ENCODE peak calls at places on chromosomes 13 and 19, in ten cellular contexts. One of them, this sample, is unnamed.

GRCh38 chr19:10842788-10843187 is 5.4 kb upstream of the C19orf38 start:
- DNase-seq in progenitor cell of endocrine pancreas: no peak
- DNase-seq in neural progenitor cell: no peak
- DNase-seq in heart right ventricle: no peak
- DNase-seq in H9: no peak
- DNase-seq in AG09309: no peak
- DNase-seq in B cell: no peak
- DNase-seq in tibial artery: no peak
- DNase-seq in stomach: no peak
- DNase-seq in coronary artery: no peak
- DNase-seq in this sample: no peak

GRCh38 chr19:19053508-19054314 is 10.1 kb upstream of the SLC25A42 start:
- DNase-seq in progenitor cell of endocrine pancreas: peak; percentile 60
- DNase-seq in neural progenitor cell: peak; percentile 91
- DNase-seq in heart right ventricle: peak; percentile 50
- DNase-seq in H9: peak; percentile 72
- DNase-seq in AG09309: no peak
- DNase-seq in B cell: peak; percentile 65
- DNase-seq in tibial artery: no peak
- DNase-seq in stomach: peak; percentile 70
- DNase-seq in coronary artery: no peak
- DNase-seq in this sample: peak; percentile 71

GRCh38 chr13:71869274-71869673 is 2.3 kb upstream of the DACH1 start:
- DNase-seq in progenitor cell of endocrine pancreas: no peak
- DNase-seq in neural progenitor cell: peak; percentile 18
- DNase-seq in heart right ventricle: no peak
- DNase-seq in H9: no peak
- DNase-seq in AG09309: no peak
- DNase-seq in B cell: no peak
- DNase-seq in tibial artery: no peak
- DNase-seq in stomach: no peak
- DNase-seq in coronary artery: no peak
- DNase-seq in this sample: no peak

GRCh38 chr19:2171349-2172145 is 7.8 kb downstream of the DOT1L start:
- DNase-seq in progenitor cell of endocrine pancreas: no peak
- DNase-seq in neural progenitor cell: peak; percentile 45
- DNase-seq in heart right ventricle: peak; percentile 58
- DNase-seq in H9: peak; percentile 71
- DNase-seq in AG09309: no peak
- DNase-seq in B cell: peak; percentile 94
- DNase-seq in tibial artery: no peak
- DNase-seq in stomach: peak; percentile 39
- DNase-seq in coronary artery: no peak
- DNase-seq in this sample: peak; percentile 88

GRCh38 chr13:44063881-44064280 is 184.2 kb downstream of the LACC1 start:
- DNase-seq in progenitor cell of endocrine pancreas: no peak
- DNase-seq in neural progenitor cell: no peak
- DNase-seq in heart right ventricle: no peak
- DNase-seq in H9: no peak
- DNase-seq in AG09309: no peak
- DNase-seq in B cell: no peak
- DNase-seq in tibial artery: no peak
- DNase-seq in stomach: no peak
- DNase-seq in coronary artery: no peak
- DNase-seq in this sample: no peak

GRCh38 chr13:99282264-99283231 is 24.4 kb upstream of the GPR18 start:
- DNase-seq in progenitor cell of endocrine pancreas: no peak
- DNase-seq in neural progenitor cell: no peak
- DNase-seq in heart right ventricle: no peak
- DNase-seq in H9: no peak
- DNase-seq in AG09309: no peak
- DNase-seq in B cell: no peak
- DNase-seq in tibial artery: no peak
- DNase-seq in stomach: no peak
- DNase-seq in coronary artery: no peak
- DNase-seq in this sample: peak; percentile 46

GRCh38 chr13:100131863-100132574 is 43.1 kb downstream of the PCCA start:
- DNase-seq in progenitor cell of endocrine pancreas: no peak
- DNase-seq in neural progenitor cell: no peak
- DNase-seq in heart right ventricle: no peak
- DNase-seq in H9: no peak
- DNase-seq in AG09309: peak; percentile 27
- DNase-seq in B cell: no peak
- DNase-seq in tibial artery: no peak
- DNase-seq in stomach: no peak
- DNase-seq in coronary artery: no peak
- DNase-seq in this sample: no peak

GRCh38 chr13:48518083-48518482 is 14.8 kb downstream of the RCBTB2 start:
- DNase-seq in progenitor cell of endocrine pancreas: no peak
- DNase-seq in neural progenitor cell: no peak
- DNase-seq in heart right ventricle: no peak
- DNase-seq in H9: no peak
- DNase-seq in AG09309: no peak
- DNase-seq in B cell: no peak
- DNase-seq in tibial artery: no peak
- DNase-seq in stomach: no peak
- DNase-seq in coronary artery: no peak
- DNase-seq in this sample: no peak

GRCh38 chr19:30742981-30743380 is 370.8 kb downstream of the ZNF536 start:
- DNase-seq in progenitor cell of endocrine pancreas: no peak
- DNase-seq in neural progenitor cell: no peak
- DNase-seq in heart right ventricle: no peak
- DNase-seq in H9: no peak
- DNase-seq in AG09309: no peak
- DNase-seq in B cell: no peak
- DNase-seq in tibial artery: no peak
- DNase-seq in stomach: no peak
- DNase-seq in coronary artery: peak; percentile 57
- DNase-seq in this sample: no peak

GRCh38 chr13:30872195-30872594 is 33.9 kb upstream of the MEDAG start:
- DNase-seq in progenitor cell of endocrine pancreas: no peak
- DNase-seq in neural progenitor cell: no peak
- DNase-seq in heart right ventricle: no peak
- DNase-seq in H9: no peak
- DNase-seq in AG09309: no peak
- DNase-seq in B cell: no peak
- DNase-seq in tibial artery: no peak
- DNase-seq in stomach: no peak
- DNase-seq in coronary artery: no peak
- DNase-seq in this sample: peak; percentile 26

GRCh38 chr19:51016798-51017683 is 2.5 kb downstream of the KLK10 start:
- DNase-seq in progenitor cell of endocrine pancreas: peak; percentile 47
- DNase-seq in neural progenitor cell: peak; percentile 80
- DNase-seq in heart right ventricle: peak; percentile 23
- DNase-seq in H9: peak; percentile 94
- DNase-seq in AG09309: no peak
- DNase-seq in B cell: no peak
- DNase-seq in tibial artery: no peak
- DNase-seq in stomach: peak; percentile 77
- DNase-seq in coronary artery: no peak
- DNase-seq in this sample: peak; percentile 86

GRCh38 chr19:10292206-10292788 is 2.5 kb downstream of the ICAM5 start:
- DNase-seq in progenitor cell of endocrine pancreas: peak; percentile 60
- DNase-seq in neural progenitor cell: peak; percentile 93
- DNase-seq in heart right ventricle: peak; percentile 66
- DNase-seq in H9: peak; percentile 96
- DNase-seq in AG09309: no peak
- DNase-seq in B cell: no peak
- DNase-seq in tibial artery: peak; percentile 82
- DNase-seq in stomach: peak; percentile 82
- DNase-seq in coronary artery: no peak
- DNase-seq in this sample: peak; percentile 91

GRCh38 chr19:347946-348861 is 3.6 kb upstream of the MIER2 start:
- DNase-seq in progenitor cell of endocrine pancreas: no peak
- DNase-seq in neural progenitor cell: peak; percentile 31
- DNase-seq in heart right ventricle: no peak
- DNase-seq in H9: peak; percentile 70
- DNase-seq in AG09309: no peak
- DNase-seq in B cell: no peak
- DNase-seq in tibial artery: no peak
- DNase-seq in stomach: no peak
- DNase-seq in coronary artery: no peak
- DNase-seq in this sample: no peak
- TF ChIP-seq CTCF in progenitor cell of endocrine pancreas: no peak
- TF ChIP-seq CTCF in neural progenitor cell: peak; percentile 38
- TF ChIP-seq CTCF in heart right ventricle: no peak
- TF ChIP-seq CTCF in H9: peak; percentile 69
- TF ChIP-seq CTCF in AG09309: peak; percentile 7
- TF ChIP-seq CTCF in B cell: no peak
- TF ChIP-seq CTCF in tibial artery: no peak
- TF ChIP-seq CTCF in stomach: no peak
- TF ChIP-seq CTCF in coronary artery: no peak
- TF ChIP-seq CTCF in this sample: no peak

GRCh38 chr13:112995395-112996091 is 26.5 kb downstream of the MCF2L start:
- DNase-seq in progenitor cell of endocrine pancreas: no peak
- DNase-seq in neural progenitor cell: no peak
- DNase-seq in heart right ventricle: no peak
- DNase-seq in H9: no peak
- DNase-seq in AG09309: no peak
- DNase-seq in B cell: no peak
- DNase-seq in tibial artery: no peak
- DNase-seq in stomach: peak; percentile 75
- DNase-seq in coronary artery: no peak
- DNase-seq in this sample: no peak
- TF ChIP-seq CTCF in progenitor cell of endocrine pancreas: no peak
- TF ChIP-seq CTCF in neural progenitor cell: no peak
- TF ChIP-seq CTCF in heart right ventricle: no peak
- TF ChIP-seq CTCF in H9: no peak
- TF ChIP-seq CTCF in AG09309: no peak
- TF ChIP-seq CTCF in B cell: no peak
- TF ChIP-seq CTCF in tibial artery: no peak
- TF ChIP-seq CTCF in stomach: peak; percentile 33
- TF ChIP-seq CTCF in coronary artery: no peak
- TF ChIP-seq CTCF in this sample: no peak

GRCh38 chr13:51937320-51938290 is 73.6 kb downstream of the ATP7B start:
- DNase-seq in progenitor cell of endocrine pancreas: no peak
- DNase-seq in neural progenitor cell: no peak
- DNase-seq in heart right ventricle: no peak
- DNase-seq in H9: no peak
- DNase-seq in AG09309: no peak
- DNase-seq in B cell: no peak
- DNase-seq in tibial artery: no peak
- DNase-seq in stomach: no peak
- DNase-seq in coronary artery: no peak
- DNase-seq in this sample: no peak

GRCh38 chr13:51938454-51938853 is 72.8 kb downstream of the ATP7B start:
- DNase-seq in progenitor cell of endocrine pancreas: no peak
- DNase-seq in neural progenitor cell: no peak
- DNase-seq in heart right ventricle: no peak
- DNase-seq in H9: no peak
- DNase-seq in AG09309: no peak
- DNase-seq in B cell: no peak
- DNase-seq in tibial artery: no peak
- DNase-seq in stomach: no peak
- DNase-seq in coronary artery: no peak
- DNase-seq in this sample: no peak

GRCh38 chr13:51934461-51935087 is 72.8 kb downstream of the CCDC70 start:
- DNase-seq in progenitor cell of endocrine pancreas: no peak
- DNase-seq in neural progenitor cell: no peak
- DNase-seq in heart right ventricle: no peak
- DNase-seq in H9: peak; percentile 43
- DNase-seq in AG09309: no peak
- DNase-seq in B cell: no peak
- DNase-seq in tibial artery: no peak
- DNase-seq in stomach: no peak
- DNase-seq in coronary artery: no peak
- DNase-seq in this sample: no peak

GRCh38 chr13:51933466-51934058 is 71.8 kb downstream of the CCDC70 start:
- DNase-seq in progenitor cell of endocrine pancreas: no peak
- DNase-seq in neural progenitor cell: no peak
- DNase-seq in heart right ventricle: no peak
- DNase-seq in H9: no peak
- DNase-seq in AG09309: no peak
- DNase-seq in B cell: no peak
- DNase-seq in tibial artery: no peak
- DNase-seq in stomach: no peak
- DNase-seq in coronary artery: peak; percentile 59
- DNase-seq in this sample: no peak

GRCh38 chr13:51935326-51936171 is 73.8 kb downstream of the CCDC70 start:
- DNase-seq in progenitor cell of endocrine pancreas: peak; percentile 20
- DNase-seq in neural progenitor cell: peak; percentile 61
- DNase-seq in heart right ventricle: no peak
- DNase-seq in H9: peak; percentile 62
- DNase-seq in AG09309: no peak
- DNase-seq in B cell: no peak
- DNase-seq in tibial artery: no peak
- DNase-seq in stomach: peak; percentile 59
- DNase-seq in coronary artery: no peak
- DNase-seq in this sample: no peak
- TF ChIP-seq CTCF in progenitor cell of endocrine pancreas: peak; percentile 63
- TF ChIP-seq CTCF in neural progenitor cell: peak; percentile 58
- TF ChIP-seq CTCF in heart right ventricle: peak; percentile 7
- TF ChIP-seq CTCF in H9: peak; percentile 66
- TF ChIP-seq CTCF in AG09309: peak; percentile 18
- TF ChIP-seq CTCF in B cell: no peak
- TF ChIP-seq CTCF in tibial artery: no peak
- TF ChIP-seq CTCF in stomach: peak; percentile 53
- TF ChIP-seq CTCF in coronary artery: no peak
- TF ChIP-seq CTCF in this sample: no peak

GRCh38 chr13:107906131-107906530 is 309.2 kb downstream of the LIG4 start:
- DNase-seq in progenitor cell of endocrine pancreas: no peak
- DNase-seq in neural progenitor cell: no peak
- DNase-seq in heart right ventricle: no peak
- DNase-seq in H9: no peak
- DNase-seq in AG09309: no peak
- DNase-seq in B cell: no peak
- DNase-seq in tibial artery: no peak
- DNase-seq in stomach: no peak
- DNase-seq in coronary artery: no peak
- DNase-seq in this sample: no peak
- TF ChIP-seq CTCF in progenitor cell of endocrine pancreas: no peak
- TF ChIP-seq CTCF in neural progenitor cell: no peak
- TF ChIP-seq CTCF in heart right ventricle: no peak
- TF ChIP-seq CTCF in H9: no peak
- TF ChIP-seq CTCF in AG09309: peak; percentile 1
- TF ChIP-seq CTCF in B cell: no peak
- TF ChIP-seq CTCF in tibial artery: no peak
- TF ChIP-seq CTCF in stomach: no peak
- TF ChIP-seq CTCF in coronary artery: no peak
- TF ChIP-seq CTCF in this sample: no peak

GRCh38 chr19:40283414-40284250 is 1.5 kb downstream of the AKT2 start:
- DNase-seq in progenitor cell of endocrine pancreas: no peak
- DNase-seq in neural progenitor cell: no peak
- DNase-seq in heart right ventricle: no peak
- DNase-seq in H9: no peak
- DNase-seq in AG09309: no peak
- DNase-seq in B cell: no peak
- DNase-seq in tibial artery: no peak
- DNase-seq in stomach: no peak
- DNase-seq in coronary artery: no peak
- DNase-seq in this sample: no peak
- TF ChIP-seq CTCF in progenitor cell of endocrine pancreas: no peak
- TF ChIP-seq CTCF in neural progenitor cell: no peak
- TF ChIP-seq CTCF in heart right ventricle: no peak
- TF ChIP-seq CTCF in H9: no peak
- TF ChIP-seq CTCF in AG09309: no peak
- TF ChIP-seq CTCF in B cell: no peak
- TF ChIP-seq CTCF in tibial artery: no peak
- TF ChIP-seq CTCF in stomach: no peak
- TF ChIP-seq CTCF in coronary artery: no peak
- TF ChIP-seq CTCF in this sample: no peak

GRCh38 chr13:86447479-86447878 is 648.3 kb upstream of the SLITRK6 start:
- DNase-seq in progenitor cell of endocrine pancreas: no peak
- DNase-seq in neural progenitor cell: no peak
- DNase-seq in heart right ventricle: no peak
- DNase-seq in H9: no peak
- DNase-seq in AG09309: no peak
- DNase-seq in B cell: no peak
- DNase-seq in tibial artery: no peak
- DNase-seq in stomach: no peak
- DNase-seq in coronary artery: no peak
- DNase-seq in this sample: no peak
- TF ChIP-seq CTCF in progenitor cell of endocrine pancreas: no peak
- TF ChIP-seq CTCF in neural progenitor cell: peak; percentile 28
- TF ChIP-seq CTCF in heart right ventricle: no peak
- TF ChIP-seq CTCF in H9: peak; percentile 49
- TF ChIP-seq CTCF in AG09309: no peak
- TF ChIP-seq CTCF in B cell: no peak
- TF ChIP-seq CTCF in tibial artery: no peak
- TF ChIP-seq CTCF in stomach: no peak
- TF ChIP-seq CTCF in coronary artery: no peak
- TF ChIP-seq CTCF in this sample: no peak

This sample was measured in GM10248.